ENCODE peak calls at places on chromosome 18, in five cellular contexts. K is small intestine; Z is A549; R is CD4-positive, CD25-positive, alpha-beta regulatory T cell; P is K562. A is an unnamed sample.

GRCh38 chr18:8052237-8052701 is 485.2 kb downstream of the PTPRM start:
- DNase-seq in K (no peak), Z (peak; percentile 38), P (no peak), R (no peak), A (no peak)

GRCh38 chr18:39523281-39523680 is 1957.7 kb upstream of the CELF4 start:
- DNase-seq in P (no peak), Z (peak; percentile 38), R (no peak), K (peak; percentile 6), A (no peak)

GRCh38 chr18:42183746-42184145 is 228.7 kb downstream of the PIK3C3 start:
- DNase-seq in R (no peak), K (no peak), P (no peak), Z (peak; percentile 36), A (no peak)

GRCh38 chr18:26548144-26549102 is at the start of gene KCTD1:
- DNase-seq in R (peak; percentile 16), Z (peak; percentile 90), P (no peak), K (peak; percentile 88), A (no peak)

GRCh38 chr18:43350176-43350575 is 72.9 kb upstream of the SYT4 start:
- DNase-seq in R (no peak), Z (no peak), P (no peak), K (no peak), A (no peak)

GRCh38 chr18:49784427-49785185 is 28.7 kb downstream of the ACAA2 start:
- DNase-seq in Z (no peak), P (no peak), K (no peak), R (no peak), A (no peak)

GRCh38 chr18:10892801-10893595 is 256.4 kb downstream of the PIEZO2 start:
- DNase-seq in Z (no peak), R (no peak), K (no peak), P (no peak), A (no peak)

GRCh38 chr18:55485666-55486065 is 102.3 kb downstream of the TCF4 start:
- DNase-seq in P (no peak), R (no peak), K (no peak), Z (no peak), A (no peak)

GRCh38 chr18:61545281-61546245 is 212.3 kb downstream of the CDH20 start:
- DNase-seq in R (no peak), Z (no peak), P (no peak), K (no peak), A (no peak)

GRCh38 chr18:27143580-27144287 is 41.4 kb downstream of the CHST9 start:
- DNase-seq in R (no peak), P (no peak), Z (no peak), K (no peak), A (no peak)

GRCh38 chr18:57110295-57110694 is 36.6 kb upstream of the BOD1L2 start:
- DNase-seq in Z (no peak), R (no peak), K (no peak), P (no peak), A (no peak)

GRCh38 chr18:46431522-46432171 is 225.4 kb downstream of the LOXHD1 start:
- DNase-seq in K (no peak), P (no peak), Z (no peak), R (no peak), A (no peak)

GRCh38 chr18:3458952-3459853 is 9.2 kb downstream of the TGIF1 start:
- DNase-seq in R (no peak), K (peak; percentile 27), Z (peak; percentile 88), P (no peak), A (no peak)

GRCh38 chr18:11821643-11822237 is 29.5 kb upstream of the CHMP1B start:
- DNase-seq in R (no peak), Z (no peak), K (no peak), P (no peak), A (no peak)

GRCh38 chr18:71485578-71485977 is 1058.6 kb downstream of the CBLN2 start:
- DNase-seq in Z (no peak), R (no peak), K (no peak), P (no peak), A (no peak)

GRCh38 chr18:5534845-5535244 is 9.0 kb downstream of the EPB41L3 start:
- DNase-seq in P (no peak), Z (no peak), R (no peak), K (no peak), A (no peak)

GRCh38 chr18:37107748-37108522 is 279.0 kb downstream of the KIAA1328 start:
- DNase-seq in P (no peak), K (no peak), R (no peak), Z (no peak), A (no peak)

GRCh38 chr18:47036298-47036874 is 965 bp upstream of the ELOA2 start:
- DNase-seq in K (peak; percentile 24), R (no peak), P (peak; percentile 9), Z (peak; percentile 29), A (no peak)

GRCh38 chr18:76553715-76554603 is 58.9 kb upstream of the ZNF516 start:
- DNase-seq in Z (no peak), P (no peak), K (no peak), R (no peak), A (no peak)

GRCh38 chr18:61882296-61883004 is 10.4 kb downstream of the RNF152 start:
- DNase-seq in K (no peak), Z (no peak), R (no peak), P (no peak), A (no peak)

GRCh38 chr18:29234751-29235150 is 1057.8 kb upstream of the CDH2 start:
- DNase-seq in Z (no peak), K (no peak), P (no peak), R (no peak), A (no peak)

GRCh38 chr18:47846431-47846830 is 84.0 kb downstream of the SMAD2 start:
- DNase-seq in P (no peak), K (no peak), Z (no peak), R (no peak), A (no peak)

GRCh38 chr18:76620326-76620813 is 125.3 kb upstream of the ZNF516 start:
- DNase-seq in Z (no peak), P (no peak), K (no peak), R (no peak), A (peak; percentile 41)

GRCh38 chr18:34970106-34970505 is 71.1 kb upstream of the MAPRE2 start:
- DNase-seq in P (no peak), R (no peak), K (no peak), Z (no peak), A (no peak)

GRCh38 chr18:13608791-13609552 is 117.4 kb downstream of the FAM210A start:
- DNase-seq in Z (no peak), R (no peak), K (peak; percentile 38), P (no peak), A (no peak)

GRCh38 chr18:71431171-71431570 is 1113.0 kb downstream of the CBLN2 start:
- DNase-seq in K (no peak), Z (no peak), R (no peak), P (no peak), A (no peak)

DNA sequence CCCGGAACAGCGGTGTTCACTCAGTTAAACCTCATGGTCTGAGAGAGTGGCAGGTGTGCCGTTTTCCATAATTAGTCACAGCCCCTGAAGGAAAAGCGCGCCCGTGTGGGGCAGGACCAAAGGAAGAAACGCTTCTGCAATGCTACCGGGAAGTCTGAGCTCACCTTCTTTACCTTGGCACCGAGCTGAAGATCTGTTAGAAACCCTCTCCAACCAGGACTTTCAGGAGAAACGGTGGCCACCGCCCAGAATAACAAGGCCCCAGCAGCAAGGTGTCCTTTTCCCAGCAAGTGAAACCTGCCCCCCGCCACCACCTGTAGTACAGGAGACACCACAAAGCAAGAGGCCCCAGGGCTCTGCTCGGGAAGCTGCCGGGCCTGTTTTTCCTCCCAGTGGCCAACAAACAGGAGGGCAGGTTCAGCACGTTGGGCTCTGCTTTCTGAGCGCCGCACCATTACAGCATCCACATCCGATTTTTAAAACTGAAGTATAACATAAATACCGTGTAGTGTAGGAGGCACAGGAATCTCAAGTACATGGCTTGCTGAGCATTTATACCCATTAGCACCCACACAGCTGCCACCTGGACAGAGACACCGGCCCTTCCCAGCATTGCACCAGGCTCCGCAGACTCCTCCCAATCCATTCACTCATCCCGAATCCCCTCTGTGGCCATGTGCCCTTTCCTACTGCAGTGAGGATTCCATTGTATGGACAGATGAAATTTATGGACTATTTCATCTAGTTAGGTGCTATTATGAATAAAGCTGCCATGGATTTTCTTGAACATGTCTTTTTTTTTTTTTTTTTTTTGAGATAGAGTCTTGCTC is 121.8 kb upstream of the RIOK3 start:
- DNase-seq in P (no peak), K (no peak), Z (no peak), R (no peak), A (no peak)
- H3K4me3 ChIP-seq in P (no peak overlapping the region), K (no peak overlapping the region), Z (no peak overlapping the region), R (no peak overlapping the region), A (no peak overlapping the region)

GRCh38 chr18:33711514-33711913 is 133.5 kb downstream of the ASXL3 start:
- DNase-seq in P (no peak), R (no peak), Z (no peak), K (no peak), A (no peak)
- H3K4me1 ChIP-seq in P (no peaks in the 10 kb centered on the region), R (no peaks in the 10 kb centered on the region), Z (no peaks in the 10 kb centered on the region), K (no peaks in the 10 kb centered on the region), A (no peaks in the 10 kb centered on the region)

GRCh38 chr18:58446661-58447060 is 182.2 kb downstream of the ALPK2 start:
- DNase-seq in P (no peak), K (no peak), R (no peak), Z (no peak), A (no peak)
- H3K4me3 ChIP-seq in P (no peak overlapping the region), K (no peak overlapping the region), R (no peak overlapping the region), Z (no peak overlapping the region), A (no peak overlapping the region)

DNA sequence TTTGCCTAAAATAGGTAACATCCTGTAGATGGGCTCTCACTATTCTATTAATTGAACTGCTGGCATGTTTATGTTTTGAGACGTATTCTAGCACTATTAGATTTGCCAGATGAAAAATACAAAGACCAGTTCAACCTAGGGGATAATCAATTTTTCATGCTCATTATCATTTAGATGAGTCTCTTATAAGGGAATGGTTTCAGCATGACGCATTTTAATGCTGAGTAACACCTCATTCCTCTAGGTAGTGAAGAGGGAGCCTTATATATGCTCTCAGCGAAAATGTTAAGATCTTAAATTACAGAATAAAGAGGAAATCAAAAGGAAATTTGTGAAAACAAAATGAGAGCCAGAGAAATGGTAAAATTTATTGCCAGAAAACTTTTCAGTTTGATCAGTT is 112.6 kb downstream of the ADCYAP1 start:
- DNase-seq in Z (no peak), K (no peak), R (no peak), P (no peak), A (no peak)
- H3K4me1 ChIP-seq in Z (no peaks in the 10 kb centered on the region), K (no peaks in the 10 kb centered on the region), R (no peaks in the 10 kb centered on the region), P (no peaks in the 10 kb centered on the region), A (peaks cover 7% of the 10 kb centered on the region)

DNA sequence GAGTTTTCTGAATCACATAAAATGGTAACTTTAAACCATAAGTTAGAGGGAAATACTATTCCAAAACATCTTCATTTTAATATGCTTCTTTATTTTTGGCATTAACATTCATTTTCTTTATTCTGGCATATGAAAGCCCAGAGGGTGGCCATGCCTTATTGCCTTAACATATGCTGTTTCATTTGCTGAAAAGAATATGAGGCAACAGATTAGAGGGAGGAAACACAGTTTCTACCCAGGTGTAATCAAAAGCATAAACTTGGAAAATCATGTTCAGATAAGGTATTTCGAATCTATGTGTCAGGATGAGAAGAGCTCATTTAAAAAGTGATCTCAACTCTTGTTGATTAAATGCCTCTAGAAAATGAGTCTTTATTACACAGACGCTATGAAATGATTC is 380.0 kb upstream of the DSEL start:
- DNase-seq in Z (no peak), P (no peak), R (no peak), K (no peak), A (no peak)
- H3K4me3 ChIP-seq in Z (no peak overlapping the region), P (no peak overlapping the region), R (no peak overlapping the region), K (no peak overlapping the region), A (no peak overlapping the region)